ENCODE peak calls at places on chromosomes 2 and 18, in six cellular contexts. F, W, O, A, E and S are unnamed samples.

GRCh38 chr2:48112911-48113687 is 206.8 kb upstream of the FBXO11 start:
- DNase-seq in F (no peak), W (no peak), O (no peak), A (no peak), E (no peak), S (no peak)

GRCh38 chr2:119289642-119290041 is 66.0 kb downstream of the STEAP3 start:
- DNase-seq in F (no peak), W (no peak), O (no peak), A (no peak), E (no peak), S (no peak)

GRCh38 chr2:100524331-100524730 is 38.5 kb upstream of the PDCL3 start:
- DNase-seq in F (no peak), W (no peak), O (no peak), A (no peak), E (no peak), S (no peak)

GRCh38 chr18:23547806-23548205 is 38.5 kb downstream of the NPC1 start:
- DNase-seq in F (no peak), W (no peak), O (no peak), A (peak; percentile 41), E (no peak), S (no peak)

GRCh38 chr2:144583741-144584453 is 64.0 kb upstream of the ZEB2 start:
- DNase-seq in F (no peak), W (no peak), O (no peak), A (no peak), E (no peak), S (no peak)

GRCh38 chr18:80229342-80229741 is 18.0 kb downstream of the PARD6G start:
- DNase-seq in F (no peak), W (no peak), O (peak; percentile 33), A (no peak), E (no peak), S (no peak)

GRCh38 chr2:70425682-70426301 is 123.9 kb upstream of the FAM136A start:
- DNase-seq in F (no peak), W (no peak), O (no peak), A (no peak), E (no peak), S (no peak)

GRCh38 chr2:75035444-75036353 is 77.3 kb downstream of the POLE4 start:
- DNase-seq in F (no peak), W (no peak), O (no peak), A (no peak), E (no peak), S (no peak)

GRCh38 chr2:55048925-55049793 is 1.1 kb downstream of the RTN4 start:
- DNase-seq in F (peak; percentile 67), W (peak; percentile 82), O (peak; percentile 78), A (peak; percentile 80), E (peak; percentile 74), S (peak; percentile 62)

GRCh38 chr2:183057333-183057985 is 19.2 kb upstream of the NCKAP1 start:
- DNase-seq in F (no peak), W (no peak), O (no peak), A (no peak), E (no peak), S (no peak)

GRCh38 chr2:203673933-203674332 is 32.5 kb upstream of the CD28 start:
- DNase-seq in F (peak; percentile 34), W (no peak), O (no peak), A (no peak), E (no peak), S (no peak)

GRCh38 chr2:142980246-142981068 is 103.0 kb downstream of the KYNU start:
- DNase-seq in F (peak; percentile 18), W (no peak), O (no peak), A (peak; percentile 3), E (no peak), S (no peak)

GRCh38 chr2:143451622-143452021 is 322.4 kb downstream of the ARHGAP15 start:
- DNase-seq in F (no peak), W (no peak), O (no peak), A (no peak), E (no peak), S (no peak)

GRCh38 chr2:50773533-50773932 is 258.4 kb downstream of the NRXN1 start:
- DNase-seq in F (no peak), W (no peak), O (no peak), A (no peak), E (no peak), S (no peak)

GRCh38 chr2:3581367-3582262 is 6.6 kb downstream of the RPS7 start:
- DNase-seq in F (no peak), W (no peak), O (no peak), A (no peak), E (no peak), S (no peak)

GRCh38 chr2:155377178-155377780 is 678.8 kb downstream of the KCNJ3 start:
- DNase-seq in F (peak; percentile 9), W (no peak), O (no peak), A (no peak), E (no peak), S (no peak)

GRCh38 chr2:227347117-227347516 is 22.1 kb downstream of the MFF start:
- DNase-seq in F (no peak), W (no peak), O (no peak), A (no peak), E (no peak), S (no peak)

GRCh38 chr18:10242922-10243680 is 211.3 kb upstream of the APCDD1 start:
- DNase-seq in F (no peak), W (no peak), O (no peak), A (no peak), E (no peak), S (no peak)

GRCh38 chr18:70469916-70470315 is 181.1 kb downstream of the SOCS6 start:
- DNase-seq in F (no peak), W (no peak), O (no peak), A (no peak), E (no peak), S (no peak)

GRCh38 chr2:118670868-118671267 is 176.6 kb downstream of the EN1 start:
- DNase-seq in F (no peak), W (no peak), O (no peak), A (no peak), E (no peak), S (no peak)

GRCh38 chr18:35322486-35323258 is 21.5 kb downstream of the ZNF24 start:
- DNase-seq in F (no peak), W (no peak), O (no peak), A (no peak), E (no peak), S (no peak)

GRCh38 chr2:152298754-152299153 is 36.2 kb upstream of the FMNL2 start:
- DNase-seq in F (no peak), W (no peak), O (no peak), A (no peak), E (no peak), S (no peak)

GRCh38 chr2:193476171-193476800 is 1281.6 kb upstream of the TMEFF2 start:
- DNase-seq in F (no peak), W (no peak), O (no peak), A (no peak), E (no peak), S (no peak)

DNA sequence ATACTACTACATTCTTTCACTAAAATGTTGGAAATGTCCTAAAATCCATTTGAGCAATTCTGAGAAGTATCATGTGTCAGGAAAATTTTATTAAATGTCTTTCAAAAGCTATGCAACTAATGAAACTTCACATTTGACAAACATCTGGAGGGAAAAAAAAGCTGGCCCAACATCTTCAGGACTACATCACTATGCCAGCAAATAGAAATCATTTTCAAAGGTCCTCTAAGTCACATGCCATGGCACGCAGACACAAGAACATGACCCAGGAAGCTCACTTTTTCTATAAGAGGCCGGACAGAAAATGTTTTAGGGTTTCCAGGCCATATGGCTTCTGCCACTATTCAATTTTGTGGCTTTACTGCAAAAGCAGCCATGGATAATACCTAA is 11.6 kb downstream of the KANSL3 start:
- DNase-seq in F (no peak), W (no peak), O (no peak), A (no peak), E (no peak), S (no peak)
- TF ChIP-seq CTCF in F (no peak), W (no peak), O (no peak), A (no peak), E (no peak), S (no peak)

DNA sequence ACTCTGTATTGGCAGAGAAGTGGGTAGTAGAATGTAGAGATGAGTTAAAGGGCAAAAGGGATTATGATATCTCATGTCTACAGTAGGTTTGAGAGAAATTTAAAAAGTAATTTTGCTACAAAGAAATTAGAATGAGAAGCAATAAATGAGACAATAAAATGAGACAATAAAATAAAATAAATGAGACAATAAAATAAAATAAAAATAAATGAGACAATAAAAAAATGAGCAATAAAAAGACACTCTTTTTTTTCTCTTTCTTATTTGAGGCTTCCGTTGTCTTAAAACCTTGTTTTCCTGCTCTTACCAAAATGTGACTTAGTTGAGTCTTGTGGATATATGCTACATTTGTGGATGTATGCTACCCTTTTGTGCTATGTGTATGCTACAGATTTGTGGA is 615.4 kb upstream of the PKDCC start:
- DNase-seq in F (no peak), W (no peak), O (no peak), A (no peak), E (no peak), S (no peak)
- TF ChIP-seq CTCF in F (no peak), W (no peak), O (no peak), A (no peak), E (no peak), S (no peak)

GRCh38 chr2:159086332-159086731 is 117.9 kb downstream of the TANC1 start:
- DNase-seq in F (no peak), W (no peak), O (no peak), A (no peak), E (no peak), S (no peak)

GRCh38 chr2:159089543-159089942 is 121.1 kb downstream of the TANC1 start:
- DNase-seq in F (no peak), W (no peak), O (no peak), A (no peak), E (no peak), S (no peak)

GRCh38 chr2:159088906-159089305 is 120.5 kb downstream of the TANC1 start:
- DNase-seq in F (no peak), W (no peak), O (no peak), A (no peak), E (no peak), S (no peak)

GRCh38 chr2:159084395-159085370 is 116.2 kb downstream of the TANC1 start:
- DNase-seq in F (no peak), W (no peak), O (no peak), A (no peak), E (no peak), S (no peak)

DNA sequence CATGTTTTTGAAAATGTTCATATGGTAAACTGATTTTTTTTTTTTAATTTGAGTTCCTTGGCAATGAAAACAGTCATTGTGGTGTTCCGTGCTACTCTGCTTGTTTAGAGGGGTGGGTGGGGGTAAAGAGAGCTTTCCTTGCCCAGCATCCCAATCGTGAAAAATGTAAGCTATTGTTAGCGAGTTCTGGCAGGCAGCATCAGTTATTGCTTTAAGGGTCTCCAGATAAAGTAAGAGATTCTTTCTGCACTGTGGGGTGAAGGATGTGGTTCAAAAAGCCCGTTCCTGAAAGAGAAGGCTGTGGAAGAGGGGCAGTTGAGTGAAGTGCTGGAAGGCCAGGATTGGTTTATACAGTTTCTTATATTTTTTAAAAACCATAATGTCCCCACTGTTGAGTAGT is 118.4 kb downstream of the TANC1 start:
- DNase-seq in F (no peak), W (no peak), O (no peak), A (no peak), E (no peak), S (no peak)
- TF ChIP-seq CTCF in F (no peak), W (no peak), O (no peak), A (no peak), E (no peak), S (no peak)

DNA sequence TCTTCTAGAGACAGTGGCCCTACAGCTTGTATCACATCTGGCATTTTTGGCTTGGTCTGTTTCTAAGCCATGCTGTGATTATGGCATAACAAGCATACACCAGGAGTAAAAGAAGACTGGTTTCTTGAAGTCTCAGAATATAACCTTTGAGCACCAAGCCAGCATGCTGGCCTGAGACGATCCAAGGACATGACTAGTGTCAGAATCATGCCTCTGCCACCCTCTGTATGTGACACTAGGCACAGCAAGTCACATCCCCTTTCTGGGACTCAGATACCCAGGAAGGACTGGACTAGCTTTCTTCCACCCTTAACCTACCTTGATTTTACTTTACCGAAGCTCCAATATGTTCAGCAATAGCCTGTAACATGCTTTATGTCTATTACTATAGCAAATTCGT is 345.5 kb downstream of the SETBP1 start:
- DNase-seq in F (no peak), W (no peak), O (no peak), A (no peak), E (no peak), S (no peak)
- TF ChIP-seq CTCF in F (no peak), W (no peak), O (no peak), A (no peak), E (no peak), S (no peak)